ENCODE peak calls at places on chromosomes 16 and 17, in five cellular contexts. K is transverse colon, Z is testis, P is tibial artery, B is thoracic aorta. H is an unnamed sample. For H3K9me3, the result is how much of the 10 kb centered on the place peaks cover.

GRCh38 chr17:69878661-69879060 is 196.4 kb upstream of the KCNJ16 start:
- DNase-seq in K (no peak), Z (no peak), P (no peak), B (no peak), H (no peak)

GRCh38 chr17:35011671-35012216 is 31.4 kb downstream of the LIG3 start:
- DNase-seq in K (no peak), Z (no peak), P (no peak), B (no peak), H (no peak)

GRCh38 chr16:57537596-57538234 is 1.3 kb upstream of the CCDC102A start:
- DNase-seq in K (no peak), Z (no peak), P (peak), B (no peak), H (no peak)

GRCh38 chr16:8949536-8950418 is 13.9 kb downstream of the USP7 start:
- DNase-seq in K (no peak), Z (no peak), P (no peak), B (no peak), H (no peak)

GRCh38 chr17:73806768-73807167 is 162.5 kb upstream of the SDK2 start:
- DNase-seq in K (no peak), Z (no peak), P (no peak), B (no peak), H (no peak)

GRCh38 chr17:14464741-14465140 is 163.9 kb downstream of the HS3ST3B1 start:
- DNase-seq in K (no peak), Z (no peak), P (no peak), B (no peak), H (no peak)

GRCh38 chr17:50264263-50265113 is 9.8 kb upstream of the TMEM92 start:
- DNase-seq in K (no peak), Z (peak), P (peak), B (no peak), H (no peak)

GRCh38 chr17:77266891-77267341 is 126.1 kb downstream of the SEC14L1 start:
- DNase-seq in K (no peak), Z (no peak), P (no peak), B (no peak), H (no peak)

GRCh38 chr16:71426880-71427615 is 14.8 kb downstream of the TLE7 start:
- DNase-seq in K (no peak), Z (no peak), P (no peak), B (no peak), H (no peak)

GRCh38 chr17:43641416-43641815 is 20.3 kb downstream of the MEOX1 start:
- DNase-seq in K (no peak), Z (peak), P (no peak), B (no peak), H (peak)

GRCh38 chr17:43648916-43649315 is 12.8 kb downstream of the MEOX1 start:
- DNase-seq in K (no peak), Z (no peak), P (no peak), B (no peak), H (no peak)

GRCh38 chr17:43645450-43645764 is 16.3 kb downstream of the MEOX1 start:
- DNase-seq in K (no peak), Z (no peak), P (no peak), B (no peak), H (no peak)

GRCh38 chr17:43644081-43644480 is 17.6 kb downstream of the MEOX1 start:
- DNase-seq in K (no peak), Z (no peak), P (no peak), B (no peak), H (no peak)

DNA sequence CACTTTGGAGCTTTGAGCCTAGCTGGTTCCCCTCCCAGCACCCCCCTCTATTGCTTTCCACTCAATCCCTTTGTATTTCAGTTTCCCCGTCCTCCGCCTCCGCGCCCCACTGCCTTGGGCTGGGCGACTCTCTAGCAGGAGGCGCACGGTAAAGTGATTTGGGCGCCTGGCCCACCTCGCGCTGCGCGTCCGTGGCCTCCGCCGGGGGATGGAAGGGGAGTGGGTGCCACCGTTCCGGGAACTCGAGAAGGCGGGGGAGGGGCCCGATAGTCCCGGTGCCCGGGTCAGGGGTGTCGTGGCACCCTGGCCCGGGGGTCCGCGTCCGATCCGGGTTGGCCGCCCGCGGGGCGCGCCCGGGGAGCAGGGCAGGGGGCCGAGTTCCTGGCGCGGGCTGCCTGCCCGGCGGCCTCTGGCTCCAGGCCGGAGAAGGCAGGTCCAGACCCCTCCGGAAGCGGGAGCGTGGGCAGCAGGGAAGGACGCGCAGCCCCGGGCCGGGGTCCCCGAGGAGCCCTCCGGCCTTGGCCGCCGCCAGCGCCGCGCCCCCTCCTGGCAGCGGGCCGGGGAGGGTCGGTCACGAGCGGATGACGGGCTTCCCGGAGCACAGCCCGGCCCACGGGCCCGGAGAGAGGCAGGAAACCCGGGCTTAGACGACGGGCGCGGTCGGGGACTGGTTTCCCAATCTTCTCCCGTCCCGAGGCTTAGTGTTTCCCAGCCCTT is 15.8 kb downstream of the MEOX1 start:
- DNase-seq in K (peak), Z (peak), P (peak), B (peak), H (peak)
- H3K4me3 ChIP-seq in K (peak), Z (peak), P (peak), B (peak), H (peak)

GRCh38 chr17:68731465-68731864 is 130.3 kb upstream of the FAM20A start:
- DNase-seq in K (no peak), Z (no peak), P (no peak), B (no peak), H (no peak)
- H3K9me3 ChIP-seq in K (under half), Z (under half), P (under half), B (under half), H (under half)

GRCh38 chr17:80970762-80971703 is 20.6 kb upstream of the CHMP6 start:
- DNase-seq in K (no peak), Z (no peak), P (no peak), B (no peak), H (no peak)
- H3K4me3 ChIP-seq in K (no peak), Z (no peak), P (no peak), B (no peak), H (no peak)

GRCh38 chr17:78497115-78497540 is 80.1 kb downstream of the DNAH17 start:
- DNase-seq in K (peak), Z (peak), P (peak), B (no peak), H (peak)

GRCh38 chr17:78496311-78496710 is 80.9 kb downstream of the DNAH17 start:
- DNase-seq in K (no peak), Z (no peak), P (no peak), B (no peak), H (no peak)

GRCh38 chr17:78500806-78501205 is 76.4 kb downstream of the DNAH17 start:
- DNase-seq in K (no peak), Z (no peak), P (no peak), B (no peak), H (no peak)

GRCh38 chr17:78499715-78500540 is 77.3 kb downstream of the DNAH17 start:
- DNase-seq in K (no peak), Z (no peak), P (no peak), B (no peak), H (no peak)

DNA sequence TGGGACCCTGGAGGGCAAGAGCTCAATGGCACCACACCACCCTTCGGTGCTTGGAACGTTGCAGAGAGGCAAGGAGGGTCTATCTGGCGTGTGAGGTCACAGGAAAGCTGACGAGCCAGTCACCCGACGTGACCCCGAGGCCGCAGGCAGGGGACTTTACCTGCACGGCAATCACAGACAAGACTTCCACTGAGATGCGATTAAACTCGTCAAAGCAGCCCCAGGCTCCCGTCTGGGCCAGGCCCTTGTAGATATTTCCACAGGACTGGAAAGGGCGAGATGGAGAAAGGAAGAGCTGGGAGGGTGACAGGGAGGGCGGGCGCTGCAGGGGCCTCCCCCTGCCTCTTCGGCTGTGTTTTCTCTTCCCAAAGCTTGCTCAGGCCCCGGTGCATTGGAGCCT is 78.3 kb downstream of the DNAH17 start:
- DNase-seq in K (no peak), Z (no peak), P (no peak), B (no peak), H (no peak)
- H3K9me3 ChIP-seq in K (under half), Z (under half), P (under half), B (under half), H (under half)

DNA sequence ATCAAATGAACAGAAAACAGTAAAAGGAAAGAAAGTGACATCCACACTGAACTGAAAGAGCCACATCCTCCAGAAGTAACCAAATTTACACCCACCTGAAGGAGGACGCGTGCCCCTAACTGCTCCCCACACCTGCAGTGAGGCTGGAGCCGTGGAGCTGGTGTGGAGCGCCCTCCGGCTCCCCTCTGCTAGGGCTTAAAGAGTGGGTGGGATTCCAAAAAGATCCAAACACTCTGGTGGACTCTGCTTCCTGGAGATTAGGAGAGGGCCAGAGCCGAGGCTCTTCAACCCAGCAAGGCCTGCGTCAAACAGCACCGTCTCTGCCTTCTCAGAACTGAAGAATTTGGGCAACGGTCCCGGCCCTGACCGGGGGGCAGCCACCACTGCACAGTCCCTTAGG is 15.2 kb downstream of the CCDC40 start:
- DNase-seq in K (no peak), Z (no peak), P (no peak), B (no peak), H (no peak)
- H3K4me3 ChIP-seq in K (no peak), Z (no peak), P (no peak), B (no peak), H (no peak)

GRCh38 chr16:62477796-62478195 is 441.6 kb upstream of the CDH8 start:
- DNase-seq in K (no peak), Z (no peak), P (no peak), B (no peak), H (no peak)

GRCh38 chr16:62475573-62475972 is 439.3 kb upstream of the CDH8 start:
- DNase-seq in K (no peak), Z (peak), P (no peak), B (no peak), H (no peak)

GRCh38 chr16:62478903-62479458 is 442.7 kb upstream of the CDH8 start:
- DNase-seq in K (no peak), Z (no peak), P (no peak), B (no peak), H (no peak)
- H3K9me3 ChIP-seq in K (under half), Z (under half), P (under half), B (under half), H (under half)

H was measured in left ventricle myocardium inferior.